ENCODE peak calls at places on chromosomes 16 and 17, in seven cellular contexts. One of them, this sample, is unnamed.

GRCh38 chr16:69598045-69598444 is 32.3 kb downstream of the NFAT5 start:
- DNase-seq in body of pancreas: no peak
- DNase-seq in ovary: no peak
- DNase-seq in prostate gland: no peak
- DNase-seq in heart left ventricle: no peak
- DNase-seq in IMR-90: no peak
- DNase-seq in spleen: no peak
- DNase-seq in this sample: no peak

GRCh38 chr17:56169621-56170020 is 16.3 kb downstream of the ANKFN1 start:
- DNase-seq in body of pancreas: no peak
- DNase-seq in ovary: no peak
- DNase-seq in prostate gland: peak; percentile 38
- DNase-seq in heart left ventricle: no peak
- DNase-seq in IMR-90: no peak
- DNase-seq in spleen: no peak
- DNase-seq in this sample: no peak

GRCh38 chr17:77470800-77471733 is 330.3 kb downstream of the SEC14L1 start:
- DNase-seq in body of pancreas: peak; percentile 43
- DNase-seq in ovary: peak; percentile 67
- DNase-seq in prostate gland: no peak
- DNase-seq in heart left ventricle: peak; percentile 81
- DNase-seq in IMR-90: peak; percentile 43
- DNase-seq in spleen: no peak
- DNase-seq in this sample: peak; percentile 48

GRCh38 chr17:80859004-80859941 is 132.4 kb upstream of the CHMP6 start:
- DNase-seq in body of pancreas: peak; percentile 62
- DNase-seq in ovary: peak; percentile 89
- DNase-seq in prostate gland: peak; percentile 30
- DNase-seq in heart left ventricle: peak; percentile 79
- DNase-seq in IMR-90: peak; percentile 97
- DNase-seq in spleen: peak; percentile 73
- DNase-seq in this sample: peak; percentile 58

GRCh38 chr17:83100220-83100852 is 20.9 kb downstream of the METRNL start:
- DNase-seq in body of pancreas: no peak
- DNase-seq in ovary: no peak
- DNase-seq in prostate gland: no peak
- DNase-seq in heart left ventricle: peak; percentile 82
- DNase-seq in IMR-90: no peak
- DNase-seq in spleen: no peak
- DNase-seq in this sample: no peak

GRCh38 chr16:23145186-23145585 is 4.1 kb downstream of the USP31 start:
- DNase-seq in body of pancreas: no peak
- DNase-seq in ovary: no peak
- DNase-seq in prostate gland: peak; percentile 35
- DNase-seq in heart left ventricle: no peak
- DNase-seq in IMR-90: no peak
- DNase-seq in spleen: no peak
- DNase-seq in this sample: no peak

GRCh38 chr16:83530293-83530692 is 277.5 kb upstream of the HSBP1 start:
- DNase-seq in body of pancreas: no peak
- DNase-seq in ovary: no peak
- DNase-seq in prostate gland: no peak
- DNase-seq in heart left ventricle: no peak
- DNase-seq in IMR-90: peak; percentile 83
- DNase-seq in spleen: no peak
- DNase-seq in this sample: no peak

GRCh38 chr17:47810200-47810821 is 11.3 kb downstream of the OSBPL7 start:
- DNase-seq in body of pancreas: peak; percentile 94
- DNase-seq in ovary: no peak
- DNase-seq in prostate gland: no peak
- DNase-seq in heart left ventricle: no peak
- DNase-seq in IMR-90: peak; percentile 87
- DNase-seq in spleen: no peak
- DNase-seq in this sample: no peak

GRCh38 chr16:66289051-66289680 is 77.3 kb upstream of the CDH5 start:
- DNase-seq in body of pancreas: no peak
- DNase-seq in ovary: no peak
- DNase-seq in prostate gland: no peak
- DNase-seq in heart left ventricle: no peak
- DNase-seq in IMR-90: no peak
- DNase-seq in spleen: no peak
- DNase-seq in this sample: no peak

GRCh38 chr16:86872833-86873232 is 294.5 kb downstream of the FOXL1 start:
- DNase-seq in body of pancreas: no peak
- DNase-seq in ovary: no peak
- DNase-seq in prostate gland: no peak
- DNase-seq in heart left ventricle: no peak
- DNase-seq in IMR-90: no peak
- DNase-seq in spleen: peak; percentile 47
- DNase-seq in this sample: no peak

GRCh38 chr17:60089097-60089844 is 10.6 kb upstream of the HEATR6 start:
- DNase-seq in body of pancreas: no peak
- DNase-seq in ovary: no peak
- DNase-seq in prostate gland: peak; percentile 0
- DNase-seq in heart left ventricle: no peak
- DNase-seq in IMR-90: no peak
- DNase-seq in spleen: peak; percentile 81
- DNase-seq in this sample: no peak

GRCh38 chr16:16139806-16140205 is 83.5 kb downstream of the ABCC6 start:
- DNase-seq in body of pancreas: no peak
- DNase-seq in ovary: no peak
- DNase-seq in prostate gland: no peak
- DNase-seq in heart left ventricle: no peak
- DNase-seq in IMR-90: no peak
- DNase-seq in spleen: no peak
- DNase-seq in this sample: no peak

GRCh38 chr17:66149562-66149961 is 42.4 kb downstream of the CEP112 start:
- DNase-seq in body of pancreas: no peak
- DNase-seq in ovary: no peak
- DNase-seq in prostate gland: no peak
- DNase-seq in heart left ventricle: no peak
- DNase-seq in IMR-90: no peak
- DNase-seq in spleen: no peak
- DNase-seq in this sample: no peak

GRCh38 chr16:87173294-87173883 is 143.8 kb downstream of the C16orf95 start:
- DNase-seq in body of pancreas: no peak
- DNase-seq in ovary: no peak
- DNase-seq in prostate gland: no peak
- DNase-seq in heart left ventricle: no peak
- DNase-seq in IMR-90: no peak
- DNase-seq in spleen: no peak
- DNase-seq in this sample: no peak

GRCh38 chr16:10090816-10091215 is 91.4 kb downstream of the GRIN2A start:
- DNase-seq in body of pancreas: no peak
- DNase-seq in ovary: no peak
- DNase-seq in prostate gland: no peak
- DNase-seq in heart left ventricle: no peak
- DNase-seq in IMR-90: no peak
- DNase-seq in spleen: no peak
- DNase-seq in this sample: no peak

GRCh38 chr17:81050645-81051625 is 16.0 kb downstream of the BAIAP2 start:
- DNase-seq in body of pancreas: no peak
- DNase-seq in ovary: no peak
- DNase-seq in prostate gland: no peak
- DNase-seq in heart left ventricle: no peak
- DNase-seq in IMR-90: no peak
- DNase-seq in spleen: no peak
- DNase-seq in this sample: no peak

GRCh38 chr17:16442141-16442540 is 26.8 kb downstream of the TRPV2 start:
- DNase-seq in body of pancreas: no peak
- DNase-seq in ovary: no peak
- DNase-seq in prostate gland: no peak
- DNase-seq in heart left ventricle: no peak
- DNase-seq in IMR-90: no peak
- DNase-seq in spleen: no peak
- DNase-seq in this sample: no peak

GRCh38 chr16:46629331-46629843 is 8.2 kb upstream of the SHCBP1 start:
- DNase-seq in body of pancreas: no peak
- DNase-seq in ovary: no peak
- DNase-seq in prostate gland: no peak
- DNase-seq in heart left ventricle: no peak
- DNase-seq in IMR-90: peak; percentile 60
- DNase-seq in spleen: no peak
- DNase-seq in this sample: no peak

GRCh38 chr17:80647746-80648145 is 103.1 kb downstream of the RPTOR start:
- DNase-seq in body of pancreas: no peak
- DNase-seq in ovary: no peak
- DNase-seq in prostate gland: no peak
- DNase-seq in heart left ventricle: no peak
- DNase-seq in IMR-90: peak; percentile 97
- DNase-seq in spleen: no peak
- DNase-seq in this sample: no peak

GRCh38 chr17:80212109-80212508 is 8.0 kb downstream of the SGSH start:
- DNase-seq in body of pancreas: no peak
- DNase-seq in ovary: no peak
- DNase-seq in prostate gland: no peak
- DNase-seq in heart left ventricle: no peak
- DNase-seq in IMR-90: no peak
- DNase-seq in spleen: no peak
- DNase-seq in this sample: no peak

GRCh38 chr16:27268376-27269299 is at the start of gene NSMCE1:
- DNase-seq in body of pancreas: peak; percentile 98
- DNase-seq in ovary: peak; percentile 99
- DNase-seq in prostate gland: peak; percentile 97
- DNase-seq in heart left ventricle: peak; percentile 99
- DNase-seq in IMR-90: peak; percentile 96
- DNase-seq in spleen: peak; percentile 98
- DNase-seq in this sample: peak; percentile 97

GRCh38 chr16:11312718-11313492 is 31.8 kb upstream of the PRM1 start:
- DNase-seq in body of pancreas: peak; percentile 69
- DNase-seq in ovary: peak; percentile 66
- DNase-seq in prostate gland: no peak
- DNase-seq in heart left ventricle: no peak
- DNase-seq in IMR-90: peak; percentile 78
- DNase-seq in spleen: no peak
- DNase-seq in this sample: no peak

GRCh38 chr17:38898812-38899348 is 26.5 kb upstream of the LASP1NB start:
- DNase-seq in body of pancreas: peak; percentile 42
- DNase-seq in ovary: no peak
- DNase-seq in prostate gland: no peak
- DNase-seq in heart left ventricle: no peak
- DNase-seq in IMR-90: no peak
- DNase-seq in spleen: peak; percentile 95
- DNase-seq in this sample: no peak
- TF ChIP-seq POLR2A in body of pancreas: no peak
- TF ChIP-seq POLR2A in ovary: no peak
- TF ChIP-seq POLR2A in prostate gland: no peak
- TF ChIP-seq POLR2A in heart left ventricle: no peak
- TF ChIP-seq POLR2A in IMR-90: no peak
- TF ChIP-seq POLR2A in spleen: no peak
- TF ChIP-seq POLR2A in this sample: no peak

GRCh38 chr16:54931041-54931756 is 534 bp downstream of the IRX5 start:
- DNase-seq in body of pancreas: peak; percentile 18
- DNase-seq in ovary: peak; percentile 55
- DNase-seq in prostate gland: no peak
- DNase-seq in heart left ventricle: peak; percentile 54
- DNase-seq in IMR-90: no peak
- DNase-seq in spleen: no peak
- DNase-seq in this sample: no peak

GRCh38 chr16:54930034-54930938 is at the start of gene IRX5:
- DNase-seq in body of pancreas: peak; percentile 83
- DNase-seq in ovary: peak; percentile 91
- DNase-seq in prostate gland: peak; percentile 96
- DNase-seq in heart left ventricle: peak; percentile 93
- DNase-seq in IMR-90: peak; percentile 81
- DNase-seq in spleen: peak; percentile 86
- DNase-seq in this sample: peak; percentile 40

GRCh38 chr16:54928421-54929089 is 2.1 kb upstream of the IRX5 start:
- DNase-seq in body of pancreas: peak; percentile 36
- DNase-seq in ovary: peak; percentile 79
- DNase-seq in prostate gland: peak; percentile 78
- DNase-seq in heart left ventricle: peak; percentile 88
- DNase-seq in IMR-90: no peak
- DNase-seq in spleen: peak; percentile 89
- DNase-seq in this sample: no peak

GRCh38 chr16:54928016-54928356 is 2.7 kb upstream of the IRX5 start:
- DNase-seq in body of pancreas: no peak
- DNase-seq in ovary: peak; percentile 24
- DNase-seq in prostate gland: no peak
- DNase-seq in heart left ventricle: no peak
- DNase-seq in IMR-90: no peak
- DNase-seq in spleen: no peak
- DNase-seq in this sample: no peak

GRCh38 chr16:54929090-54930033 is 1.3 kb upstream of the IRX5 start:
- DNase-seq in body of pancreas: peak; percentile 99
- DNase-seq in ovary: peak; percentile 100
- DNase-seq in prostate gland: peak; percentile 100
- DNase-seq in heart left ventricle: peak; percentile 100
- DNase-seq in IMR-90: peak; percentile 94
- DNase-seq in spleen: peak; percentile 97
- DNase-seq in this sample: peak; percentile 97
- TF ChIP-seq POLR2A in body of pancreas: no peak
- TF ChIP-seq POLR2A in ovary: peak; percentile 19
- TF ChIP-seq POLR2A in prostate gland: peak; percentile 72
- TF ChIP-seq POLR2A in heart left ventricle: peak; percentile 49
- TF ChIP-seq POLR2A in IMR-90: no peak
- TF ChIP-seq POLR2A in spleen: no peak
- TF ChIP-seq POLR2A in this sample: no peak

DNA sequence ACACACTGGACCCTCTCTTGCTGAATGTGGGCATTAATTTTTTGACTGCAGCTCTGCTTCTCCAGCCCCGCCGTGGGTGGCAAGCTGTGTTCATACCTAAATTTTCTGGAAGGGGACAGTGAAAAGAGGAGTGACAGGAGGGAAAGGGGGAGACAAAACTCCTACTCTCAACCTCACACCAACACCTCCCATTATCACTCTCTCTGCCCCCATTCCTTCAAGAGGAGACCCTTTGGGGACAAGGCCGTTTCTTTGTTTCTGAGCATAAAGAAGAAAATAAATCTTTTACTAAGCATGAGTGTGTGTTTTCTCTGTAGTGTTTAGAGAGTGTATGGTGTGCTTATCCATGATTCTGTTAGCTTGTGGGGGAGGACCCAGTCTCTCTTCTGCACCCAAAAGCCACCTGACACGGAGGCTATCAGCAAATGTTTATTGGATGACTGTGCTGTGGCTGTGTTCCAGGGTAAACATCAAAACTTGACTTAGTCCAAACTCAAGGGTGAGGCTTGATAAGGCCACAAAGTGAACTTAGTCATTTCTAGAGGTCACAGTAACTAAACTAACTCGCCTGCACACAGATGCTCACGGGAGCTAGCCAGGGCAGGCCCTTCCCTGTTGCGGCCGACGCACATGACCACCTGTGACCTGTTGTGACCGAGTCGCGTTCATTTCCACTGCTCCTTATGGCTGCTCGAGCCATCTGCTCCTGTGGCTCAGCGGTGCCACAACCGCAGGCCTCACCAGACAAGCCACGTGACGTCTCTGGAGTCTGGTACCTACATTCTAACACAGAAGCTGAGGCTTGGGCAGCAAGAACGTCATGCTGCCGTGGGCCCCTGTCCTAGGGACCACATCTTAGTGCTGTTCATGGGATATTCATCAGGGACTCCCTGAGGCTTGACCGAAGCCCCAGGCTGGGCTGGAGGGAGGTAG is 9.8 kb upstream of the MED11 start:
- DNase-seq in body of pancreas: peak; percentile 95
- DNase-seq in ovary: no peak
- DNase-seq in prostate gland: peak; percentile 60
- DNase-seq in heart left ventricle: no peak
- DNase-seq in IMR-90: peak; percentile 80
- DNase-seq in spleen: peak; percentile 77
- DNase-seq in this sample: no peak
- TF ChIP-seq POLR2A in body of pancreas: no peak
- TF ChIP-seq POLR2A in ovary: no peak
- TF ChIP-seq POLR2A in prostate gland: no peak
- TF ChIP-seq POLR2A in heart left ventricle: no peak
- TF ChIP-seq POLR2A in IMR-90: no peak
- TF ChIP-seq POLR2A in spleen: no peak
- TF ChIP-seq POLR2A in this sample: no peak

GRCh38 chr16:57024894-57025680 is 35.7 kb downstream of the NLRC5 start:
- DNase-seq in body of pancreas: no peak
- DNase-seq in ovary: no peak
- DNase-seq in prostate gland: no peak
- DNase-seq in heart left ventricle: no peak
- DNase-seq in IMR-90: no peak
- DNase-seq in spleen: peak; percentile 70
- DNase-seq in this sample: no peak
- TF ChIP-seq POLR2A in body of pancreas: no peak
- TF ChIP-seq POLR2A in ovary: no peak
- TF ChIP-seq POLR2A in prostate gland: no peak
- TF ChIP-seq POLR2A in heart left ventricle: no peak
- TF ChIP-seq POLR2A in IMR-90: no peak
- TF ChIP-seq POLR2A in spleen: no peak
- TF ChIP-seq POLR2A in this sample: no peak

This sample was measured in tibial nerve.